ENCODE peak calls at places on chromosomes 16 and 17, in six cellular contexts. Y, E, A, L, G and B are unnamed samples.

GRCh38 chr16:5604770-5605169 is 507.2 kb upstream of the EEF2KMT start:
- DNase-seq in Y (no peak), E (no peak), A (no peak), L (no peak), G (no peak), B (peak; percentile 72)

GRCh38 chr17:44079877-44080821 is 9.6 kb downstream of the G6PC3 start:
- DNase-seq in Y (no peak), E (no peak), A (no peak), L (no peak), G (no peak), B (no peak)

GRCh38 chr16:73321942-73322341 is 274.0 kb upstream of the ZFHX3 start:
- DNase-seq in Y (no peak), E (no peak), A (no peak), L (no peak), G (no peak), B (no peak)

GRCh38 chr17:50173335-50173941 is 7.6 kb downstream of the SGCA start:
- DNase-seq in Y (no peak), E (peak; percentile 89), A (no peak), L (peak; percentile 78), G (peak; percentile 87), B (peak; percentile 62)

GRCh38 chr17:42578282-42578869 is 847 bp upstream of the PSMC3IP start:
- DNase-seq in Y (no peak), E (peak; percentile 77), A (peak; percentile 14), L (no peak), G (peak; percentile 61), B (peak; percentile 59)

GRCh38 chr17:41049110-41049509 is 2.0 kb upstream of the KRTAP2-1 start:
- DNase-seq in Y (no peak), E (peak; percentile 86), A (no peak), L (peak; percentile 85), G (peak; percentile 78), B (no peak)

GRCh38 chr17:73647331-73647730 is 3.1 kb upstream of the SDK2 start:
- DNase-seq in Y (no peak), E (no peak), A (no peak), L (no peak), G (no peak), B (no peak)

GRCh38 chr17:158379-158778 is 21.0 kb downstream of the SCGB1C2 start:
- DNase-seq in Y (no peak), E (no peak), A (no peak), L (no peak), G (no peak), B (no peak)

GRCh38 chr17:63378411-63379076 is 67.6 kb downstream of the CYB561 start:
- DNase-seq in Y (no peak), E (no peak), A (no peak), L (no peak), G (peak; percentile 24), B (no peak)

GRCh38 chr16:2317231-2318020 is 23.1 kb downstream of the ABCA3 start:
- DNase-seq in Y (no peak), E (no peak), A (no peak), L (no peak), G (no peak), B (no peak)

GRCh38 chr16:84808812-84809211 is 11.0 kb upstream of the CRISPLD2 start:
- DNase-seq in Y (no peak), E (no peak), A (no peak), L (no peak), G (no peak), B (no peak)

GRCh38 chr17:39485555-39485954 is 24.3 kb downstream of the CDK12 start:
- DNase-seq in Y (no peak), E (peak; percentile 96), A (no peak), L (peak; percentile 94), G (peak; percentile 90), B (peak; percentile 50)

GRCh38 chr17:54941285-54941684 is 27.2 kb downstream of the COX11 start:
- DNase-seq in Y (no peak), E (no peak), A (no peak), L (no peak), G (no peak), B (no peak)